ENCODE peak calls at places on chromosome 2, in ten cellular contexts. W is spleen; J is OCI-LY7; A is heart left ventricle; L is endothelial cell; X is upper lobe of left lung; M is activated CD8-positive, alpha-beta T cell treated with anti-CD3 and anti-CD28 coated beads for 36 hours; N is left ventricle myocardium inferior; B is choroid plexus epithelial cell; Y is neural crest cell. V is an unnamed sample.
A peak's percentile ranks its signal among the peaks of the same experiment; 100 is the strongest.

GRCh38 chr2:2940061-2940460 is 437.6 kb downstream of the EIPR1 start:
- DNase-seq in M (no peak), X (peak; percentile 69), B (no peak), J (no peak), A (no peak), Y (no peak), W (no peak), N (no peak), L (no peak), V (no peak)

GRCh38 chr2:23861952-23862351 is 65.0 kb downstream of the ATAD2B start:
- DNase-seq in L (no peak), J (peak; percentile 63), X (no peak), M (no peak), B (no peak), N (no peak), W (no peak), Y (no peak), A (no peak), V (no peak)

GRCh38 chr2:11357428-11357972 is 13.1 kb upstream of the ROCK2 start:
- DNase-seq in J (no peak), Y (no peak), B (peak; percentile 36), W (no peak), X (no peak), L (no peak), N (no peak), A (no peak), M (no peak), V (no peak)

GRCh38 chr2:219155054-219155644 is 5.5 kb downstream of the NHEJ1 start:
- DNase-seq in J (peak; percentile 84), M (peak; percentile 36), B (peak; percentile 83), Y (peak; percentile 30), W (no peak), A (no peak), L (peak; percentile 46), X (no peak), N (no peak), V (peak; percentile 42)

GRCh38 chr2:239830066-239830717 is 194.9 kb downstream of the NDUFA10 start:
- DNase-seq in L (no peak), N (peak; percentile 3), X (no peak), A (peak; percentile 18), J (no peak), Y (no peak), B (peak; percentile 2), W (peak; percentile 69), M (no peak), V (no peak)

GRCh38 chr2:129849559-129850160 is 129.8 kb upstream of the RAB6C start:
- DNase-seq in Y (no peak), J (peak; percentile 69), W (no peak), A (no peak), L (no peak), X (no peak), B (peak; percentile 91), M (no peak), N (no peak), V (no peak)

GRCh38 chr2:17869128-17869527 is 9.3 kb upstream of the KCNS3 start:
- DNase-seq in M (no peak), A (no peak), W (no peak), B (peak; percentile 22), Y (no peak), J (no peak), L (no peak), N (no peak), X (no peak), V (no peak)

GRCh38 chr2:30232801-30233130 is 1.4 kb downstream of the LBH start:
- DNase-seq in J (no peak), Y (no peak), N (no peak), M (peak; percentile 58), A (peak; percentile 42), W (peak; percentile 85), B (no peak), X (no peak), L (no peak), V (no peak)

GRCh38 chr2:239824866-239825704 is 200.1 kb downstream of the NDUFA10 start:
- DNase-seq in W (peak; percentile 46), Y (no peak), J (no peak), B (no peak), X (no peak), A (peak; percentile 26), M (no peak), L (no peak), N (peak; percentile 10), V (no peak)

GRCh38 chr2:118128826-118129225 is 40.6 kb downstream of the INSIG2 start:
- DNase-seq in W (no peak), N (no peak), Y (no peak), A (no peak), X (no peak), B (no peak), L (no peak), J (no peak), M (no peak), V (no peak)

GRCh38 chr2:794554-795244 is 117.5 kb upstream of the TMEM18 start:
- DNase-seq in N (peak; percentile 31), M (no peak), Y (no peak), J (no peak), L (no peak), X (no peak), A (peak; percentile 30), B (peak; percentile 3), W (no peak), V (no peak)

GRCh38 chr2:70638561-70638960 is 84.9 kb upstream of the TGFA start:
- DNase-seq in M (no peak), X (no peak), N (no peak), J (no peak), L (no peak), B (no peak), A (no peak), Y (no peak), W (no peak), V (no peak)

GRCh38 chr2:36452279-36452678 is 96.7 kb downstream of the CRIM1 start:
- DNase-seq in N (no peak), B (peak; percentile 70), L (no peak), J (no peak), M (no peak), X (no peak), W (no peak), Y (no peak), A (no peak), V (no peak)

GRCh38 chr2:69466728-69467127 is 29.5 kb upstream of the NFU1 start:
- DNase-seq in M (peak; percentile 29), J (no peak), A (no peak), N (no peak), W (no peak), X (no peak), Y (no peak), L (no peak), B (peak; percentile 17), V (no peak)

GRCh38 chr2:109156052-109156451 is 27.0 kb downstream of the SH3RF3 start:
- DNase-seq in A (no peak), W (no peak), X (no peak), N (no peak), Y (no peak), M (no peak), B (peak; percentile 21), J (no peak), L (no peak), V (no peak)

GRCh38 chr2:68060652-68061051 is 2.2 kb downstream of the C1D start:
- DNase-seq in A (no peak), M (no peak), L (no peak), N (no peak), W (no peak), J (no peak), B (no peak), X (no peak), Y (no peak), V (no peak)

GRCh38 chr2:96273763-96274162 is 7.7 kb downstream of the CIAO1 start:
- DNase-seq in N (no peak), X (no peak), M (no peak), L (no peak), A (no peak), B (no peak), Y (no peak), W (no peak), J (no peak), V (no peak)

GRCh38 chr2:29255006-29255405 is 139.8 kb downstream of the CLIP4 start:
- DNase-seq in J (no peak), B (no peak), W (peak; percentile 4), M (no peak), Y (no peak), L (no peak), X (no peak), A (no peak), N (no peak), V (no peak)

GRCh38 chr2:177247693-177248262 is 16.7 kb downstream of the NFE2L2 start:
- DNase-seq in Y (no peak), N (no peak), J (no peak), B (no peak), L (no peak), A (no peak), M (no peak), W (no peak), X (no peak), V (no peak)
- TF ChIP-seq CTCF in Y (no peak), N (no peak), J (no peak), B (no peak), L (no peak), A (no peak), M (no peak), W (no peak), X (no peak), V (no peak)

DNA sequence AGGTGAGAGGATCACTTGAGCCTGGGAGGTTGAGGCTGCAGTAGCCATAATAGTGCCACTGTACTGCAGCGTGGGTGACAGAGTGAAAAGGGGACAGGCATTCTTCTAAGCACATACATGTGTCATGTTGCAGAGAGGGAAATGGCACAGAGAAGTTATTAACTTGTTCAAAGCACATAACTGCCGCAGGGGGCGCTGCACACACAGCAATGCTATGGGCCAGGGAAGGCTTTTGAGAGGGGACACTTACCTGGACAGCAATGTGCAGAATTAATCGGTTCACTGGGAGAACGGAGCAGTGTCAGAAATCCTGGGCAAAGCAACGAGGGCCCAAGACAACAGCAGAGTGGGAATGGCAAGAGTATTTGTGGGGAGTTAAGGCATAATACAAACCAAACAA is 2.4 kb downstream of the SCYGR8 start:
- DNase-seq in W (peak; percentile 18), X (no peak), M (peak; percentile 22), B (no peak), J (no peak), Y (peak; percentile 13), N (no peak), A (no peak), L (peak; percentile 36), V (no peak)
- TF ChIP-seq CTCF in W (no peak), X (no peak), M (no peak), B (peak; percentile 63), J (peak; percentile 35), Y (peak; percentile 57), N (no peak), A (no peak), L (peak; percentile 64), V (peak; percentile 20)

GRCh38 chr2:197168705-197169104 is 141.9 kb downstream of the ANKRD44 start:
- DNase-seq in X (no peak), M (peak; percentile 88), Y (peak; percentile 65), L (peak; percentile 78), B (peak; percentile 91), N (peak; percentile 46), A (peak; percentile 40), W (peak; percentile 88), J (peak; percentile 87), V (no peak)
- TF ChIP-seq CTCF in X (peak; percentile 57), M (peak; percentile 68), Y (peak; percentile 67), L (peak; percentile 76), B (peak; percentile 90), N (peak; percentile 61), A (peak; percentile 36), W (peak; percentile 73), J (peak; percentile 97), V (peak; percentile 84)

DNA sequence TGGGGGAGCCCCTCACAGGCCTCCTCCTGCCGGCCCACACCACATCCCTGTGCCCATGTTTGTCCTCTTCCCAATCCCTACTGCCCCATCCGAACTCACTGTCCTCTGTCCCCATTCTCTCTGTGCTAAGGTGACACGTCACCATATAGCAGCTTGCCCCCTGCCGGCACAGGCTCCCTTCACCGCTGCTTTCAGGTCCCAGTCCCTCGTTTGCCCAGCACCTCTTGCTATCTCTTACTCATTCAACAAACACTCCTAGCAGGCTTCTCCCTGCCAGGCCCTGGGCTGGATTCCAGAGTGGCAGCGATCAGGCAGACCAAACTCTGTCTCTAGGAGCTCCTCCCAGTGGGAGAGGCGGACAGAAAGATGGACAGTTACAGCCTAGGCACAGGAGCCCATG is 74.3 kb downstream of the TFCP2L1 start:
- DNase-seq in N (peak; percentile 42), A (peak; percentile 69), M (no peak), L (no peak), B (no peak), X (no peak), Y (no peak), W (peak; percentile 66), J (no peak), V (no peak)
- TF ChIP-seq CTCF in N (no peak), A (no peak), M (no peak), L (no peak), B (no peak), X (no peak), Y (no peak), W (no peak), J (no peak), V (no peak)

V was measured in D721Med.